ENCODE peak calls at places on chromosomes 3 and 15, in six cellular contexts. Q, J, K, M, T and G are unnamed samples.

GRCh38 chr3:192917258-192917507 is 473 bp downstream of the MB21D2 start:
- ATAC-seq in K (no peak), Q (no peak), T (peak; percentile 23), M (peak; percentile 60), J (no peak), G (peak; percentile 53)

GRCh38 chr3:45131201-45131600 is 15.0 kb downstream of the CDCP1 start:
- ATAC-seq in T (no peak), Q (no peak), M (no peak), K (no peak), J (no peak), G (no peak)

GRCh38 chr3:81245043-81245442 is 516.4 kb downstream of the GBE1 start:
- ATAC-seq in M (no peak), K (no peak), Q (no peak), T (no peak), J (no peak), G (no peak)

GRCh38 chr3:120077726-120078125 is 16.5 kb downstream of the GSK3B start:
- ATAC-seq in J (no peak), Q (no peak), K (peak; percentile 47), T (no peak), M (no peak), G (no peak)

GRCh38 chr3:128787256-128788253 is 61.6 kb downstream of the RAB7A start:
- ATAC-seq in M (peak; percentile 63), K (peak; percentile 72), J (no peak), Q (no peak), T (peak; percentile 73), G (peak; percentile 68)

GRCh38 chr3:16808393-16809107 is 76.2 kb upstream of the PLCL2 start:
- ATAC-seq in Q (peak; percentile 40), J (no peak), M (no peak), K (no peak), T (no peak), G (no peak)

GRCh38 chr15:31343831-31344230 is 17.2 kb downstream of the KLF13 start:
- ATAC-seq in K (no peak), M (no peak), T (no peak), J (no peak), Q (peak; percentile 0), G (no peak)

GRCh38 chr3:35932995-35933394 is 293.7 kb downstream of the ARPP21 start:
- ATAC-seq in Q (no peak), M (no peak), K (peak; percentile 87), T (no peak), J (no peak), G (no peak)

GRCh38 chr3:89947357-89947954 is 840.0 kb downstream of the EPHA3 start:
- ATAC-seq in M (no peak), K (no peak), Q (no peak), J (no peak), T (no peak), G (no peak)

GRCh38 chr3:134419966-134420321 is 45.7 kb upstream of the AMOTL2 start:
- ATAC-seq in M (no peak), Q (no peak), K (no peak), J (no peak), T (no peak), G (no peak)

GRCh38 chr3:127059032-127059560 is 76.2 kb downstream of the PLXNA1 start:
- ATAC-seq in Q (no peak), M (no peak), K (no peak), J (no peak), T (no peak), G (no peak)

GRCh38 chr3:43090238-43090637 is 15.6 kb downstream of the POMGNT2 start:
- ATAC-seq in K (no peak), M (no peak), J (no peak), T (no peak), Q (no peak), G (no peak)

GRCh38 chr3:128804017-128804816 is 75.2 kb upstream of the ACAD9 start:
- ATAC-seq in T (peak; percentile 76), M (peak; percentile 92), K (peak; percentile 69), Q (peak; percentile 32), J (no peak), G (peak; percentile 97)

GRCh38 chr15:58179741-58180381 is 41.7 kb downstream of the AQP9 start:
- ATAC-seq in M (no peak), Q (no peak), T (no peak), K (no peak), J (no peak), G (no peak)

GRCh38 chr3:16200411-16200810 is 25.9 kb downstream of the GALNT15 start:
- ATAC-seq in M (no peak), K (no peak), T (peak; percentile 67), Q (no peak), J (no peak), G (no peak)